ENCODE peak calls at places on chromosome 9, in four cellular contexts. M is OCI-LY7, X is SK-N-SH, C is hepatocyte. B is an unnamed sample.

GRCh38 chr9:23665635-23666034 is 160.4 kb downstream of the ELAVL2 start:
- DNase-seq in M (no peak), X (no peak), C (no peak), B (no peak)

GRCh38 chr9:124505006-124505900 is 1.9 kb downstream of the NR5A1 start:
- DNase-seq in M (no peak), X (peak; percentile 42), C (no peak), B (no peak)

GRCh38 chr9:126119731-126120130 is 206.9 kb upstream of the MVB12B start:
- DNase-seq in M (no peak), X (no peak), C (no peak), B (no peak)

GRCh38 chr9:77456829-77457437 is 191.2 kb downstream of the GNA14 start:
- DNase-seq in M (peak; percentile 77), X (peak; percentile 76), C (peak; percentile 91), B (peak; percentile 93)

GRCh38 chr9:137590469-137591383 is at the start of gene ZMYND19:
- DNase-seq in M (peak; percentile 93), X (peak; percentile 100), C (peak; percentile 97), B (peak; percentile 86)

GRCh38 chr9:111661802-111662491 is 542 bp downstream of the GNG10 start:
- DNase-seq in M (peak; percentile 39), X (peak; percentile 87), C (peak; percentile 58), B (peak; percentile 25)

GRCh38 chr9:2816476-2817141 is 27.3 kb downstream of the PUM3 start:
- DNase-seq in M (no peak), X (no peak), C (peak; percentile 38), B (no peak)

GRCh38 chr9:93224591-93224990 is 40.7 kb downstream of the WNK2 start:
- DNase-seq in M (no peak), X (no peak), C (peak; percentile 46), B (peak; percentile 79)

GRCh38 chr9:108761530-108762347 is 94.0 kb downstream of the ACTL7B start:
- DNase-seq in M (peak; percentile 51), X (peak; percentile 69), C (peak; percentile 82), B (peak; percentile 61)

GRCh38 chr9:77883846-77884771 is 147.5 kb downstream of the GNAQ start:
- DNase-seq in M (no peak), X (no peak), C (no peak), B (no peak)

GRCh38 chr9:106529616-106530015 is 333.4 kb upstream of the ZNF462 start:
- DNase-seq in M (no peak), X (no peak), C (no peak), B (peak; percentile 19)

GRCh38 chr9:101220341-101220740 is 164.5 kb downstream of the BAAT start:
- DNase-seq in M (no peak), X (no peak), C (no peak), B (no peak)

GRCh38 chr9:134644715-134645606 is 3.4 kb downstream of the COL5A1 start:
- DNase-seq in M (no peak), X (peak; percentile 81), C (peak; percentile 87), B (peak; percentile 90)

GRCh38 chr9:117434568-117434967 is 19.7 kb upstream of the ASTN2 start:
- DNase-seq in M (no peak), X (no peak), C (no peak), B (no peak)

GRCh38 chr9:120646943-120647342 is 67.0 kb upstream of the CDK5RAP2 start:
- DNase-seq in M (no peak), X (no peak), C (peak; percentile 21), B (no peak)

GRCh38 chr9:76562511-76562911 is 103.5 kb downstream of the GCNT1 start:
- DNase-seq in M (no peak), X (no peak), C (peak; percentile 37), B (peak; percentile 1)

GRCh38 chr9:70595211-70595610 is 180.8 kb upstream of the KLF9 start:
- DNase-seq in M (no peak), X (no peak), C (no peak), B (no peak)

GRCh38 chr9:128558431-128559310 is 6.3 kb downstream of the SPTAN1 start:
- DNase-seq in M (peak; percentile 53), X (peak; percentile 72), C (peak; percentile 77), B (peak; percentile 76)

GRCh38 chr9:127278372-127278771 is 13.8 kb downstream of the GARNL3 start:
- DNase-seq in M (no peak), X (no peak), C (no peak), B (peak; percentile 49)

GRCh38 chr9:136268318-136268717 is 22.7 kb upstream of the QSOX2 start:
- DNase-seq in M (peak; percentile 17), X (no peak), C (peak; percentile 32), B (no peak)
- TF ChIP-seq EZH2phosphoT487 in M (no peak), X (no peak), C (no peak), B (no peak)

DNA sequence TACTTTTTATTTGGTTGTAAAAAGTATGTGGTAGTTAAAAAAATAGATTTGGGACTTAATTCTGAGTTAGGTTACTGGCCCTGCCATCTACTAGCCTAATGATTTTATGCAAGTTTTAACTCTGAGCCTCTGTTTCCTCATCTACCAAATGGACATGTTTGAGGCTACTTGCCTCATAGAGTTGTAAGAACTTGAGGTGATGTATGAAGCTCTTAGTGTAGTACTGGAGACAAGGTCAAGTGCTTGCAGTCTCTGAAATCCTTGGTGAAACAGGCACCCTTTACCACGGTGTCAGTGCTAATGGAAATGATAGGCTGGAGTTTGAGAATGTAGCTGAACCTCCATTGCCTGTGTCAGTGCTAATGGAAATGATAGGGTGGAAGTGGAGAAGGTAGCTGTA is 15.3 kb downstream of the GPR107 start:
- DNase-seq in M (no peak), X (no peak), C (no peak), B (no peak)
- TF ChIP-seq EZH2phosphoT487 in M (no peak), X (no peak), C (no peak), B (no peak)

DNA sequence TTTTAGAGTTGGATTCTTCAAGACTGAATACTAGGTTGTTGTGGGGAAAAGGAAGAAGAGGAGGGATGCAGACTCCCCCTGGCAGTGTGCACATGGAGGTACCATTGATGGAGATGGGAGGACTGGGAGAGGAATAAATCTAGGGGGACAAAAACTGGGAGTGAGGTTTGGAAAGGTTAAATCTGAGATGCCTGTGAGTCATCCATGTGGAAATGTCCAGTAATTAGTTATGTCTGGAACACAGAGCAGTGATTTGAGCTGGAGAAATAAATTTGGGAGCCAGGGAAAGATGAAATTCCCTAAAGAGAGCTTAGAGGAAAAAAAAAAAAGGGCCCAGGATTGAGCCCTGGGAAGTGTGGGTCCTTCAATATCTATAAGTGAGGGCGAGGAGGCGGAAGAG is 8.0 kb upstream of the CCIN start:
- DNase-seq in M (no peak), X (no peak), C (no peak), B (no peak)
- TF ChIP-seq EZH2phosphoT487 in M (no peak), X (no peak), C (no peak), B (no peak)

DNA sequence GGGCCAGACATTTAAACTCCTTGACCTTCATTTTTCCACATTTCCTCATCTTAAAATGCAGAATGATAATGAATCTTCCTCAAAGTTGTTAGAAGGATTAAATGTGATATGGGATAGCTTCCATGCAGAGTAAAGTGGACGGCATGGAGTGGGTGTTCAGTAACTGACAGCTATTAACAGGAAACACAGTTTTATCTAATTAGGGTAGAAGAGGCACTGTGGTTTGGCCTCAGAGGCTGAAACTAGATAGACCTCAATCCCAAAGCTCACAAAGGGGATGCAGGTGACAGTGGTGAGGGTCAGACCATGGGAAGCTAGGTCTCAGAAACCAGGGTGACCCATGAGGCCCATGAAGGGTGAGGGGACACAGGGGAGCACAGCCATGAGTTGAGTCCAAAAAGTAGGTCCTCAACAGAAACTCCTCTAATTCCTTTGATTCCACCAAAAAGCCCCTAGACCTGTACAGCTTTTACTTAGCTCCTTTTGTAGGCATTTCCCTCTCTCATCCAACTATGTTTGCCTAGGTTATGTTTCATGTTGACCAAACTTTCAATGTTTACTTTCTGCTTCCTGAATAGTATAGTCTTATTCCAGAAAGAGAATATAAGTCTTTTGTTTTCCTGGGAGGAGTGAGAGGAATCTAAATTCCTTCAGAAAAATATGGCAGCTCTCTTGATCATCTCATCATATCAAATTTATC is 27.9 kb upstream of the GLDC start:
- DNase-seq in M (no peak), X (no peak), C (no peak), B (peak; percentile 23)
- TF ChIP-seq EZH2phosphoT487 in M (no peak), X (no peak), C (no peak), B (no peak)

GRCh38 chr9:4865685-4866084 is 72.9 kb downstream of the RCL1 start:
- DNase-seq in M (no peak), X (no peak), C (no peak), B (no peak)
- TF ChIP-seq EZH2phosphoT487 in M (no peak), X (no peak), C (no peak), B (no peak)

GRCh38 chr9:1738511-1739100 is 276.5 kb upstream of the SMARCA2 start:
- DNase-seq in M (no peak), X (no peak), C (no peak), B (no peak)

GRCh38 chr9:1729631-1730030 is 285.5 kb upstream of the SMARCA2 start:
- DNase-seq in M (no peak), X (no peak), C (no peak), B (no peak)

GRCh38 chr9:1726993-1727759 is 288.0 kb upstream of the SMARCA2 start:
- DNase-seq in M (no peak), X (peak; percentile 16), C (no peak), B (no peak)

DNA sequence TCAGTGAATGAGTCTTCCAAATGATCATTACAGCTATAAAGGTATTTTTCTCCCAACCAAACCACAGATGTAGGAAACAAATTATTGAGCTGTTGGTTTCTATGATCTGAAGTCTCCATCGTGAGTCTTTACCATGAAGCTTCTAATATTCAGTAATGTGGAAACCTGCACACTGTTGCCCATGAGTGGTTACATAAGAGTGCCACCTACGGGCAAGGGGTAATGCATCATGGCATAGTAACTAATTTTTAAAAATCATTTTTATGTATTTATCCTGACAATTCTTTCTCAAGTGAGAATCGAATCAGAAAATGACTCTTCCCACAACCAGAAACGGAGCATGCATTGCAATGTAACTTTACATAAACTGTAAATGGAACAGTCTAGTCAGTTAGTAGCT is 282.5 kb upstream of the SMARCA2 start:
- DNase-seq in M (peak; percentile 12), X (no peak), C (no peak), B (peak; percentile 35)
- TF ChIP-seq EZH2phosphoT487 in M (no peak), X (no peak), C (no peak), B (no peak)

DNA sequence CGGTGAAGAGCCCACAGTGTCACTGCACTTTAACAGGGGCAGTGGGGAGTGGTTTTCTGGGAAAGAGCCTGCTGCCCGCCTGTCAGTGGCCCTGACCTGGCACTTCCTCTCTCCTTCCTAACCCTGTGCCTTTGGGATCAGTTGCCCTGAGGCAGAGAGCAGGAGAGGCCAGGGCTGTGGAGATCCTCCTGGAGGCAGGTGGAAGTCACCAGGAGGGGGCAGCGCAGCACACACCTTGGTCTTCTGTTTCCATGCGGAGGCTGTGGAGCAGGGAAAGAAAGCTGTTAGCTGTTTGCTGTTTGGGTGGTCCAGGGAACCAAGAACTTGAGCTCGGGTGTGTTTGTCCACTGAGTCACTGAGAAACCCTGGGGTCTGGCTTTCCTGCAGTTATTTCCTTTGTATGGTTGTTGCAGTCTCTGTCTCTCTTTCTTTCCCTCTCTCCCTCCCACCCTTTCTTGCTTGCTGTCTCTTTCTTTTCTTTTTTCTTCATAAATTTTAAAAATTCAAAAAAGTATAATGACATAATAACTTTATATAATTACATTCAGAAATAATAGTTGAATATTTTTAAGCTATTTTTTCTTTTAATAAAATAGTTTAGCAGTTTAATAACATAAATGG is 28.1 kb downstream of the NTRK2 start:
- DNase-seq in M (peak; percentile 22), X (peak; percentile 58), C (peak; percentile 79), B (peak; percentile 46)
- TF ChIP-seq EZH2phosphoT487 in M (no peak), X (no peak), C (no peak), B (no peak)

GRCh38 chr9:18216376-18216775 is 257.6 kb upstream of the ADAMTSL1 start:
- DNase-seq in M (no peak), X (no peak), C (no peak), B (no peak)

GRCh38 chr9:18215626-18216025 is 258.3 kb upstream of the ADAMTSL1 start:
- DNase-seq in M (no peak), X (no peak), C (no peak), B (no peak)
- TF ChIP-seq EZH2phosphoT487 in M (no peak), X (no peak), C (no peak), B (no peak)